ENCODE peak calls at places on chromosomes 12 and 14, in seven cellular contexts. Z is sciatic nerve; P is stimulated activated CD4-positive, alpha-beta T cell treated with anti-CD3 and anti-CD28 coated beads, Interleukin-15, amount 100 ng/mL, for 24 hours; Q is stomach; X is KBM-7; T is nephron progenitor cell; Y is activated T-helper 1 cell treated with anti-CD3 and anti-CD28 coated beads, Interleukin-2, amount 50 U/mL, for 16 hours. L is an unnamed sample.

GRCh38 chr12:114916531-114916930 is 232.6 kb upstream of the TBX3 start:
- DNase-seq in Z (no peak), P (no peak), Q (no peak), X (no peak), T (no peak), Y (no peak), L (no peak)

GRCh38 chr12:117491711-117492110 is 130.3 kb upstream of the NOS1 start:
- DNase-seq in Z (no peak), P (no peak), Q (no peak), X (no peak), T (no peak), Y (no peak), L (no peak)

GRCh38 chr14:77302926-77303325 is 17.8 kb downstream of the POMT2 start:
- DNase-seq in Z (no peak), P (peak; percentile 56), Q (no peak), X (no peak), T (no peak), Y (no peak), L (no peak)

GRCh38 chr12:105279460-105280056 is 43.6 kb upstream of the APPL2 start:
- DNase-seq in Z (no peak), P (peak; percentile 49), Q (peak; percentile 33), X (peak; percentile 39), T (peak; percentile 9), Y (no peak), L (peak; percentile 58)

GRCh38 chr12:93361159-93361919 is 16.4 kb upstream of the NUDT4 start:
- DNase-seq in Z (no peak), P (no peak), Q (no peak), X (no peak), T (no peak), Y (no peak), L (no peak)

GRCh38 chr12:53234236-53234635 is 2.2 kb upstream of the RARG start:
- DNase-seq in Z (no peak), P (no peak), Q (no peak), X (no peak), T (peak; percentile 73), Y (no peak), L (peak; percentile 87)

GRCh38 chr12:12872139-12872933 is 19.0 kb upstream of the GPRC5A start:
- DNase-seq in Z (no peak), P (no peak), Q (peak; percentile 55), X (no peak), T (no peak), Y (no peak), L (no peak)

GRCh38 chr14:61563880-61564622 is 131.3 kb upstream of the HIF1A start:
- DNase-seq in Z (no peak), P (no peak), Q (no peak), X (no peak), T (no peak), Y (no peak), L (no peak)

GRCh38 chr14:70692210-70692609 is 50.5 kb downstream of the TTC9 start:
- DNase-seq in Z (peak; percentile 59), P (no peak), Q (peak; percentile 31), X (no peak), T (no peak), Y (no peak), L (no peak)

GRCh38 chr12:46577063-46577776 is 204.6 kb upstream of the SLC38A2 start:
- DNase-seq in Z (no peak), P (no peak), Q (no peak), X (no peak), T (no peak), Y (no peak), L (no peak)

GRCh38 chr14:104998801-104999200 is 13.2 kb downstream of the CLBA1 start:
- DNase-seq in Z (no peak), P (no peak), Q (no peak), X (no peak), T (no peak), Y (no peak), L (no peak)

GRCh38 chr12:94020335-94020734 is 128.0 kb upstream of the PLXNC1 start:
- DNase-seq in Z (no peak), P (no peak), Q (no peak), X (no peak), T (no peak), Y (no peak), L (no peak)

GRCh38 chr12:105479710-105480109 is 149.2 kb downstream of the C12orf75 start:
- DNase-seq in Z (no peak), P (no peak), Q (no peak), X (no peak), T (no peak), Y (no peak), L (no peak)

GRCh38 chr12:67096533-67097318 is 172.4 kb upstream of the CAND1 start:
- DNase-seq in Z (no peak), P (no peak), Q (no peak), X (no peak), T (no peak), Y (no peak), L (no peak)

GRCh38 chr12:77130193-77130592 is 64.8 kb upstream of the E2F7 start:
- DNase-seq in Z (no peak), P (no peak), Q (no peak), X (no peak), T (no peak), Y (no peak), L (no peak)

GRCh38 chr14:62691613-62692489 is 353.4 kb downstream of the KCNH5 start:
- DNase-seq in Z (no peak), P (no peak), Q (peak; percentile 60), X (no peak), T (no peak), Y (no peak), L (no peak)

GRCh38 chr12:93015970-93016751 is 87.1 kb upstream of the EEA1 start:
- DNase-seq in Z (no peak), P (no peak), Q (peak; percentile 40), X (no peak), T (no peak), Y (no peak), L (no peak)

GRCh38 chr14:51621654-51622053 is 30.1 kb upstream of the FRMD6 start:
- DNase-seq in Z (no peak), P (no peak), Q (no peak), X (no peak), T (no peak), Y (no peak), L (no peak)

GRCh38 chr12:101832030-101832429 is 1.3 kb upstream of the GNPTAB start:
- DNase-seq in Z (no peak), P (no peak), Q (no peak), X (no peak), T (no peak), Y (no peak), L (no peak)

GRCh38 chr14:100840286-100840685 is 14.4 kb downstream of the MEG3 start:
- DNase-seq in Z (no peak), P (no peak), Q (no peak), X (no peak), T (no peak), Y (no peak), L (peak; percentile 75)

GRCh38 chr14:75609606-75610476 is 31.4 kb downstream of the FLVCR2 start:
- DNase-seq in Z (no peak), P (peak; percentile 4), Q (no peak), X (peak; percentile 19), T (no peak), Y (no peak), L (no peak)

GRCh38 chr12:57604454-57605307 is at the start of gene DTX3:
- DNase-seq in Z (no peak), P (peak; percentile 52), Q (no peak), X (no peak), T (peak; percentile 44), Y (no peak), L (peak; percentile 84)

GRCh38 chr12:106058256-106059182 is 80.2 kb downstream of the NUAK1 start:
- DNase-seq in Z (no peak), P (no peak), Q (no peak), X (no peak), T (no peak), Y (no peak), L (peak; percentile 24)

GRCh38 chr12:113422030-113422900 is at the start of gene SDSL:
- DNase-seq in Z (peak; percentile 74), P (peak; percentile 51), Q (peak; percentile 73), X (peak; percentile 98), T (peak; percentile 37), Y (no peak), L (peak; percentile 83)

GRCh38 chr12:106581543-106582263 is 1.1 kb upstream of the RFX4 start:
- DNase-seq in Z (no peak), P (peak; percentile 23), Q (no peak), X (no peak), T (peak; percentile 81), Y (no peak), L (peak; percentile 93)

GRCh38 chr12:5154091-5154490 is 110.4 kb downstream of the KCNA5 start:
- DNase-seq in Z (no peak), P (no peak), Q (no peak), X (no peak), T (peak; percentile 31), Y (no peak), L (peak; percentile 79)

GRCh38 chr12:77980782-77981181 is 150.1 kb downstream of the NAV3 start:
- DNase-seq in Z (no peak), P (no peak), Q (no peak), X (no peak), T (no peak), Y (no peak), L (no peak)

GRCh38 chr14:33932526-33933292 is 18.2 kb downstream of the EGLN3 start:
- DNase-seq in Z (no peak), P (no peak), Q (no peak), X (no peak), T (peak; percentile 20), Y (no peak), L (peak; percentile 52)

GRCh38 chr14:100381386-100382105 is 58.4 kb downstream of the SLC25A47 start:
- DNase-seq in Z (no peak), P (no peak), Q (no peak), X (no peak), T (peak; percentile 25), Y (no peak), L (no peak)

GRCh38 chr12:76470028-76470939 is 89.3 kb downstream of the OSBPL8 start:
- DNase-seq in Z (no peak), P (peak; percentile 11), Q (no peak), X (peak; percentile 30), T (no peak), Y (no peak), L (no peak)

GRCh38 chr12:131794573-131794972 is 33.6 kb upstream of the MMP17 start:
- DNase-seq in Z (no peak), P (no peak), Q (no peak), X (no peak), T (no peak), Y (no peak), L (no peak)

GRCh38 chr12:80763874-80764273 is 47.2 kb downstream of the MYF5 start:
- DNase-seq in Z (no peak), P (no peak), Q (no peak), X (peak; percentile 69), T (peak; percentile 28), Y (no peak), L (no peak)

GRCh38 chr12:55927588-55928502 is at the start of gene PYM1:
- DNase-seq in Z (peak; percentile 85), P (peak; percentile 83), Q (peak; percentile 88), X (peak; percentile 84), T (peak; percentile 73), Y (peak; percentile 57), L (peak; percentile 93)

GRCh38 chr14:105393151-105393550 is 5.2 kb upstream of the TEX22 start:
- DNase-seq in Z (peak; percentile 51), P (no peak), Q (no peak), X (no peak), T (no peak), Y (no peak), L (no peak)

GRCh38 chr12:108854055-108854452 is 3.3 kb downstream of the SSH1 start:
- DNase-seq in Z (no peak), P (no peak), Q (no peak), X (no peak), T (no peak), Y (no peak), L (no peak)

GRCh38 chr12:563250-563781 is 99.9 kb downstream of the NINJ2 start:
- DNase-seq in Z (no peak), P (peak; percentile 57), Q (no peak), X (peak; percentile 98), T (no peak), Y (peak; percentile 34), L (no peak)